ENCODE peak calls at places on chromosomes 11 and 22, in seven cellular contexts. Y is epithelial cell of proximal tubule, W is fibroblast of lung, L is neural progenitor cell, N is tibial nerve, E is PC-9, R is prostate gland. T is an unnamed sample.

GRCh38 chr11:128467610-128468041 is 119.7 kb downstream of the ETS1 start:
- DNase-seq in R (no peak), E (peak; percentile 69), L (no peak), Y (peak; percentile 99), N (peak; percentile 46), W (peak; percentile 100), T (no peak)

GRCh38 chr11:77137421-77137820 is 9.4 kb downstream of the MYO7A start:
- DNase-seq in R (no peak), L (no peak), Y (no peak), W (no peak), E (no peak), N (no peak), T (no peak)

GRCh38 chr11:34653031-34653430 is 32.1 kb downstream of the EHF start:
- DNase-seq in N (no peak), W (no peak), Y (no peak), R (no peak), E (no peak), L (no peak), T (no peak)

GRCh38 chr22:29689872-29690213 is 30.0 kb upstream of the CABP7 start:
- DNase-seq in W (peak; percentile 46), N (peak; percentile 40), L (peak; percentile 84), R (peak; percentile 49), Y (no peak), E (peak; percentile 16), T (peak; percentile 21)

GRCh38 chr11:67117667-67118058 is 1.4 kb upstream of the KDM2A start:
- DNase-seq in W (no peak), Y (no peak), N (no peak), R (no peak), L (peak; percentile 62), E (peak; percentile 33), T (peak; percentile 61)

GRCh38 chr22:40326905-40327735 is 19.2 kb upstream of the ADSL start:
- DNase-seq in R (peak; percentile 80), W (peak; percentile 81), N (no peak), E (no peak), L (peak; percentile 26), Y (no peak), T (no peak)

GRCh38 chr22:20552450-20552894 is 45.1 kb downstream of the MED15 start:
- DNase-seq in R (no peak), L (no peak), E (no peak), Y (no peak), W (no peak), N (peak; percentile 78), T (no peak)

GRCh38 chr22:24284747-24285203 is 14.1 kb downstream of the SPECC1L start:
- DNase-seq in Y (no peak), W (peak; percentile 36), N (no peak), L (no peak), E (no peak), R (no peak), T (no peak)

GRCh38 chr22:41479671-41480396 is 10.9 kb downstream of the ACO2 start:
- DNase-seq in Y (no peak), N (no peak), L (peak; percentile 93), W (peak; percentile 72), R (no peak), E (no peak), T (no peak)

GRCh38 chr11:45807792-45808238 is 2.9 kb downstream of the SLC35C1 start:
- DNase-seq in E (no peak), W (no peak), R (no peak), L (no peak), N (no peak), Y (no peak), T (no peak)

GRCh38 chr11:45804806-45805304 is at the start of gene SLC35C1:
- DNase-seq in Y (no peak), W (peak; percentile 93), L (peak; percentile 99), R (peak; percentile 97), E (peak; percentile 98), N (peak; percentile 94), T (peak; percentile 97)

GRCh38 chr11:45805305-45806071 is 539 bp downstream of the SLC35C1 start:
- DNase-seq in E (peak; percentile 47), Y (no peak), N (no peak), R (no peak), W (peak; percentile 87), L (peak; percentile 70), T (peak; percentile 23)

GRCh38 chr11:45806072-45806933 is 1.4 kb downstream of the SLC35C1 start:
- DNase-seq in W (no peak), E (no peak), Y (no peak), R (no peak), N (no peak), L (no peak), T (no peak)

GRCh38 chr11:45806937-45807791 is 2.2 kb downstream of the SLC35C1 start:
- DNase-seq in N (no peak), Y (no peak), L (no peak), W (no peak), E (no peak), R (no peak), T (no peak)
- H3K4me3 ChIP-seq in N (no peak overlapping the region), Y (peak overlapping the region; percentile 84), L (no peak overlapping the region), W (peak overlapping the region; percentile 15), E (no peak overlapping the region), R (no peak overlapping the region), T (peak overlapping the region; percentile 89)

GRCh38 chr11:117809236-117810055 is 12.4 kb upstream of the DSCAML1 start:
- DNase-seq in Y (no peak), W (peak; percentile 32), N (peak; percentile 53), E (peak; percentile 32), L (peak; percentile 87), R (peak; percentile 19), T (peak; percentile 27)
- TF ChIP-seq CTCF in Y (peak; percentile 38), W (peak; percentile 40), N (peak; percentile 34), E (peak; percentile 46), L (peak; percentile 76), R (no peak), T (peak; percentile 15)

GRCh38 chr22:45097061-45097460 is 66.7 kb upstream of the NUP50 start:
- DNase-seq in L (no peak), Y (no peak), E (no peak), W (no peak), N (no peak), R (no peak), T (no peak)

GRCh38 chr22:45094826-45095225 is 68.9 kb upstream of the NUP50 start:
- DNase-seq in N (no peak), L (no peak), E (no peak), R (no peak), W (peak; percentile 25), Y (no peak), T (no peak)

GRCh38 chr22:45099961-45100360 is 63.8 kb upstream of the NUP50 start:
- DNase-seq in N (no peak), Y (no peak), L (no peak), W (no peak), E (no peak), R (no peak), T (no peak)

GRCh38 chr22:45096256-45096907 is 67.3 kb upstream of the NUP50 start:
- DNase-seq in L (peak; percentile 80), Y (peak; percentile 12), W (peak; percentile 31), E (peak; percentile 67), N (peak; percentile 31), R (peak; percentile 62), T (peak; percentile 58)

DNA sequence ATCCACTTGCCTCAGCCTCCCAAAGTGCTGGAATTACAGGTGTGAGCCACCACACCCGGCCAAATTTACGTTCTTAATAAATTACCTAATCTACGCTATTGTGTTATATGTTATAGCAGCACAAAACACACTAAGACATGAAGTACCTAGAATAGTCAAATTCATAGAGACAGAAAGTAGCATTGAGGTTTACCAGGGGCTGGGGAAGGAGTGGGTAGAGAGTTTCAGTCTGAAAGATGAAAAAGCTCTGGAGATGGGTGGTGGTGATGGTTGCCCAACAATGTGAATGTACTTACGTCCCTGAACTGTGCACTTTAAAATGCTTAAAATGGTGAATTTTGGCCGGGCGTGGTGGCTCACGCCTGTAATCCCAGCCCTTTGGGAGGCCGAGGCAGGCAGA is 65.7 kb upstream of the NUP50 start:
- DNase-seq in Y (no peak), R (no peak), E (no peak), L (no peak), W (no peak), N (no peak), T (no peak)
- H3K4me3 ChIP-seq in Y (no peak overlapping the region), R (no peak overlapping the region), E (no peak overlapping the region), L (no peak overlapping the region), W (no peak overlapping the region), N (no peak overlapping the region), T (no peak overlapping the region)

GRCh38 chr22:30767656-30768055 is 73.0 kb downstream of the OSBP2 start:
- DNase-seq in W (no peak), E (no peak), Y (no peak), N (no peak), L (peak; percentile 34), R (no peak), T (no peak)

GRCh38 chr22:30763815-30764686 is 69.4 kb downstream of the OSBP2 start:
- DNase-seq in N (no peak), W (peak; percentile 81), Y (peak; percentile 39), R (peak; percentile 68), L (peak; percentile 88), E (peak; percentile 69), T (peak; percentile 75)
- TF ChIP-seq CTCF in N (peak; percentile 40), W (peak; percentile 70), Y (peak; percentile 76), R (peak; percentile 71), L (peak; percentile 86), E (peak; percentile 94), T (peak; percentile 70)

GRCh38 chr22:27409299-27409698 is 392.3 kb downstream of the MN1 start:
- DNase-seq in W (no peak), N (no peak), L (no peak), Y (no peak), E (no peak), R (no peak), T (no peak)

GRCh38 chr22:27408068-27408467 is 393.5 kb downstream of the MN1 start:
- DNase-seq in E (no peak), Y (no peak), W (no peak), L (no peak), R (no peak), N (no peak), T (no peak)

GRCh38 chr22:27416553-27417427 is 384.8 kb downstream of the MN1 start:
- DNase-seq in W (peak; percentile 93), Y (no peak), R (peak; percentile 41), L (peak; percentile 49), N (no peak), E (peak; percentile 30), T (no peak)

GRCh38 chr22:27413702-27414101 is 387.9 kb downstream of the MN1 start:
- DNase-seq in Y (no peak), E (no peak), L (no peak), R (no peak), W (no peak), N (no peak), T (no peak)

DNA sequence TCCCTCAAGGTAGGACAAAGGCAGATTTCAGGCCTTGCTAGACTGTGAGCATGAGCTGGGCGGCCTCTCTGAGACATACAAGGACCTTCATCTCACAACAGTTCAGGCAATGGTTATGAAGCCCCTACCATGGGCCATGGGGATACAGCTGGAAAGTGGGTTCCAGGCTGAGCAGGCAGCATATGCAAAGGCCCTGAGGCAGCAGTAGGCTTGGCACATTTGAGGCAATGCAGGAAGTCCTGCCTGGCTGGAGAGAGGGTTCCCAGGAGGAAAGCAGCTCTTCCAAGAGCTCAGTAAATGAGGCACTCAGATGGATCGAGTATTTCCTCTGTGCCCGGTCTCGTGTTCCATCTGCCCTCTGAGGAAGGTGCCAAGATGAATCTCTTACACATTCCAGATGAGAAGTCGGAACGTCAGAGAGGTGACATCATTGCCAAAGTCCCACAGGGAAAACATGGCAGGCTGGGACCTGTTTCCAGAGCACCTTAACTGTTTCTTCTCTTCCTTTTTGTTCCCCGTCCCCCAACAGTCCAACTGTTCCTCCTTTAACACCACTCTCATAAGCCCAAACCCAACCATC is 388.6 kb downstream of the MN1 start:
- DNase-seq in Y (no peak), W (peak; percentile 30), L (no peak), R (no peak), N (no peak), E (no peak), T (no peak)
- H3K4me3 ChIP-seq in Y (no peak overlapping the region), W (no peak overlapping the region), L (no peak overlapping the region), R (no peak overlapping the region), N (no peak overlapping the region), E (no peak overlapping the region), T (no peak overlapping the region)